ENCODE peak calls at places on chromosomes 5 and 9, in four cellular contexts. J, D, F and O are unnamed samples.

GRCh38 chr5:43044181-43044914 is 4.2 kb upstream of the ANXA2R start:
- DNase-seq in F (no peak), D (no peak), J (no peak), O (peak)

GRCh38 chr5:65483474-65484346 is 2.0 kb upstream of the ADAMTS6 start:
- DNase-seq in F (no peak), D (no peak), J (peak), O (peak)

GRCh38 chr5:52811067-52811749 is 23.5 kb downstream of the ITGA1 start:
- DNase-seq in D (no peak), J (peak), F (no peak), O (peak)

GRCh38 chr5:16693879-16694278 is 77.1 kb upstream of the RETREG1 start:
- DNase-seq in D (no peak), F (no peak), J (no peak), O (peak)

GRCh38 chr9:20220286-20220685 is 402.0 kb downstream of the MLLT3 start:
- DNase-seq in F (no peak), J (no peak), D (no peak), O (peak)

GRCh38 chr5:101915559-101915958 is 380.5 kb downstream of the SLCO4C1 start:
- DNase-seq in J (peak), D (peak), F (no peak), O (no peak)

GRCh38 chr5:95641803-95642220 is 4.8 kb upstream of the RFESD start:
- DNase-seq in D (no peak), J (no peak), F (no peak), O (peak)

GRCh38 chr5:1474183-1474839 is 29.1 kb upstream of the SLC6A3 start:
- DNase-seq in F (peak), D (no peak), J (no peak), O (no peak)

GRCh38 chr5:53027913-53028312 is 38.8 kb downstream of the ITGA2 start:
- DNase-seq in F (peak), D (no peak), J (peak), O (peak)

GRCh38 chr9:89635816-89636215 is 31.0 kb downstream of the GADD45G start:
- DNase-seq in J (no peak), F (no peak), D (no peak), O (no peak)

GRCh38 chr9:113477058-113477457 is 13.5 kb downstream of the RGS3 start:
- DNase-seq in J (no peak), D (no peak), F (no peak), O (no peak)

GRCh38 chr5:62127098-62127736 is 178.8 kb upstream of the KIF2A start:
- DNase-seq in F (no peak), J (no peak), D (no peak), O (no peak)

GRCh38 chr5:28779161-28779754 is 1740.9 kb upstream of the CDH9 start:
- DNase-seq in J (peak), D (no peak), F (no peak), O (no peak)

GRCh38 chr5:79990205-79990597 is 861 bp downstream of the MTX3 start:
- DNase-seq in J (no peak), F (no peak), D (no peak), O (no peak)

GRCh38 chr5:142748568-142749249 is 21.5 kb upstream of the ARHGAP26 start:
- DNase-seq in D (no peak), F (peak), J (no peak), O (no peak)

GRCh38 chr5:113273949-113274348 is 160.8 kb downstream of the TSSK1B start:
- DNase-seq in F (no peak), J (no peak), D (no peak), O (no peak)

GRCh38 chr9:129757045-129757444 is 4.2 kb upstream of the PTGES start:
- DNase-seq in D (no peak), F (no peak), J (no peak), O (no peak)

GRCh38 chr5:177186645-177187044 is 53.1 kb downstream of the NSD1 start:
- DNase-seq in D (no peak), F (no peak), J (no peak), O (no peak)

DNA sequence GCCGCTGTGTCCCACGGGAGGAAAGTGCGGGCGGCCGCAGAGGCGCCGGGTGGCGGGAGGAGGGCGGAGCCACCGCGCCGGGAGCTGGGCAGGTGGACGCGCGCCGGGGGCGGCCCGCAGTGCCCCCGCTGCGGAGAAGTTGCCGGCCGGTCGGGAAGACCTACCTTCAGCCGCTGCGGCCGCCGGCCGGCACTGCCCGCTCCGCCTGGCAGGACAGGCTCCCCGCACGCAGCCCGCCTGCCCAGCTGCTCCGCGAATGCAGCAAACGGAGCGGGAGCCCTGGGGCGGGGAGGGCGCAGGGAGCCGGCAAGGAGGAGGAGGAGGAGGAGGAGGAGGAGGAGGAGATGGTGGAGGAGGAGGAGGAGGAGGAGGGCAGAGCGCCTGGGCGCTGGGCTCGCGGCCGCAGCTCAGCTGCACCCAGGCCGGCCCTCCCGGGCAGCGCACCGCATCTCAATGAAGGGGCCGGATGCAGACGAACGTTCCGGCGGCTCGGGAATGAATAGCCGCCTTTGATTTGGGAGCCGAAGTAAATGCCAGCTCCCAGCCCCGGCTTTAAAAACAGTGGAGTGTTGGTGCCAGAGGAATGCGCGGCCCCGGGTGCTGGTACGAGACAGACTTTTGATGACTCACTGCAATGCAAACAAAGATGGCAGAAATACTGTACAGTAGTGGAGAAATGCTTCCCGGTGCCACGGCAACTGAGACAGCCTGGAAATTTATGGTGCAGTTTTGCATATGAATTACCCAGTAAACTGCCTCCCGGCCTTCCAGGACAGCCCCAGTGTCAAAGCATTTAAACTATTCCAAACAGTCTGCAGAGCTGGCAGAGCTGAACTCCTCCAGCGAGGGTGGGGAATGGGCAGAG is 43.3 kb downstream of the NACC2 start:
- DNase-seq in J (peak), F (peak), D (peak), O (peak)
- H3K4me3 ChIP-seq in J (peak), F (peak), D (peak), O (peak)

DNA sequence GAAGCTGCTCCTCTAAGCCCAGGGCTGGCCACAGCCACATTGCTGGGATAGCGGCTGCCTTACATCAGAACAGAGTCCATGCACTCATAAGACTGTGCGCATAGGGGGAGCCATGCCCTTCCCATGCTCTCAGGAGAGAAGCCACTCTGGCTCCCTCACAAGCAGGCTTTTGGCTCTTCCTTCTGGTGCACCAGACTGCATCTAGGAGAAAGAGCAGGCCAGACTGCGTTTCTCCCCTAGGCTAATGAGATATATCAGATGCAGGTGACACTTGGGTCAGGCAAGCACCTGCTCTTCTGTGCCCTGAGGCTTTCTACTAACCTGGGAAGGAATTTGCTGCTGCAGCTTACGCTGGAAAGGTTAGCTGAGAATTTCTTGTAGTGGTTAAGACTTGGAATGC is 43.2 kb upstream of the BRINP1 start:
- DNase-seq in F (no peak), J (no peak), D (no peak), O (no peak)
- TF ChIP-seq CTCF in F (no peak), J (no peak), D (no peak), O (no peak)

GRCh38 chr9:131654857-131655577 is 84.9 kb downstream of the RAPGEF1 start:
- DNase-seq in F (no peak), J (no peak), D (no peak), O (no peak)

GRCh38 chr9:131650254-131650653 is 89.6 kb downstream of the RAPGEF1 start:
- DNase-seq in J (no peak), F (no peak), D (no peak), O (peak)

GRCh38 chr9:131651599-131651998 is 88.3 kb downstream of the RAPGEF1 start:
- DNase-seq in F (no peak), D (no peak), J (no peak), O (peak)

GRCh38 chr9:131649646-131650045 is 90.2 kb downstream of the RAPGEF1 start:
- DNase-seq in F (no peak), J (no peak), D (no peak), O (no peak)

DNA sequence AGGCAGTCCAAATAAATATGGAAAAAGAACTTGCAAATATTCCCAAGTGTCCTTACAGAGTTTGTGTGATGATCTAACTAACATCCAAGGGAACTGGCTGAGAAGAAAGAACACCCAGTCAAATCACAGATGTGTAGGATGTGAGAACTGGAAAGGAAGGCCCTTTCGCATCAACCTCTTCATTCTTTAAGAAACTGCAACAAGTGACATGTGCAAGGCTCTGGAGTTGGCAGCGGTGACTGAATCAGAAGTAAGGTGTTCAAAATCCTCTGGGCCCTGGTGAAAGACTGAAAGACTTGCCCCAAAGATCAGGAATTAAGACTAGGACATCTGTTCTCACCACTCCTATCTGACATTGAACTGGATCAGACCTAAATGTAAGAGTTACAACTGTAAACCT is 88.7 kb downstream of the RAPGEF1 start:
- DNase-seq in J (no peak), D (no peak), F (no peak), O (no peak)
- H3K4me3 ChIP-seq in J (no peak), D (no peak), F (no peak), O (no peak)

GRCh38 chr9:91033802-91034201 is 232.2 kb downstream of the SYK start:
- DNase-seq in F (no peak), J (no peak), D (no peak), O (no peak)
- TF ChIP-seq CTCF in F (peak), J (peak), D (peak), O (peak)

GRCh38 chr5:31121224-31121623 is 72.3 kb upstream of the CDH6 start:
- DNase-seq in F (no peak), J (no peak), D (no peak), O (no peak)

GRCh38 chr5:31116466-31117031 is 76.9 kb upstream of the CDH6 start:
- DNase-seq in D (no peak), F (no peak), J (no peak), O (no peak)

GRCh38 chr5:31122998-31123950 is 70.2 kb upstream of the CDH6 start:
- DNase-seq in F (no peak), D (peak), J (peak), O (no peak)

GRCh38 chr5:31120642-31120948 is 72.9 kb upstream of the CDH6 start:
- DNase-seq in J (no peak), D (no peak), F (no peak), O (no peak)

DNA sequence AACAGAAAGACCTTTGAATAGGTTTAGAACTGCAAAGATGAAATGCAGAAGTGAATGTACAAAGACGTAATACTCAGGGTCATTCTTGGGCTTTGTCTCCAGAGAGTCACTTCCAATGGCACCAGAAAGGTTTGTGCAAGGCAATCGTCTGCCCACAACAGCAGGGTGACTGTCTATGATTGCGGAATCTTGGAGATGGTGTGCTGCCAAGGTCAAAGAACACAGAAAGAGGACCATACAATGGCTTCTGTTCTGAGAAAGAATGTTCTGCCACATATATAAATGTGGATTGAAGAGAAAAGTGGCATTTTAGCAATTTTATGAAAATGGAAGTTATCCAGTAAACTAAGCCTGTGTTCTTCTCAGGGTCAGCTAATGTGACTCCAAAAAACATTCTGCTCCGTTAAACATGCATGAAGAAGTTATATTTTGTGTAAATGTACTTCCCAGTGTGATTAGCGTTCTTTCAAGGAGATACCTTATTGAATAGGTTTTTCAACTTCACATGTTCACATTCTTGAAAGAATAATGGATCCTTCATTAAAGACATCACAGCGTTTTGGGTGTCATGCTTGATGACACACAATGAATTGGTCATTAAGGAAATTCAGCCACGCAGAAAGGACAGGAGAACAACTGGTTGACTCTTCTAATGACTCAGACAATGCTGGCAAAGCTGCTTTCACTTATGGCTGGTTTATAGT is 73.4 kb upstream of the CDH6 start:
- DNase-seq in J (no peak), D (no peak), F (no peak), O (no peak)
- H3K4me3 ChIP-seq in J (no peak), D (no peak), F (no peak), O (no peak)

GRCh38 chr9:135320331-135320730 is 159.3 kb upstream of the PPP1R26 start:
- DNase-seq in J (no peak), F (no peak), D (no peak), O (no peak)
- TF ChIP-seq CTCF in J (no peak), F (no peak), D (no peak), O (no peak)

GRCh38 chr5:68932830-68933434 is 160.9 kb upstream of the SLC30A5 start:
- DNase-seq in D (no peak), F (no peak), J (no peak), O (no peak)
- H3K4me3 ChIP-seq in D (no peak), F (no peak), J (no peak), O (no peak)

GRCh38 chr5:56303511-56303910 is 70.4 kb upstream of the ANKRD55 start:
- DNase-seq in J (no peak), F (no peak), D (no peak), O (no peak)
- TF ChIP-seq CTCF in J (peak), F (no peak), D (no peak), O (no peak)